ENCODE peak calls at places on chromosome 18, in eight cellular contexts. B, V, O, Z, U, G, D and F are unnamed samples.

GRCh38 chr18:25701821-25702220 is 349.9 kb upstream of the ZNF521 start:
- DNase-seq in B (no peak), V (no peak), Z (no peak), G (no peak), O (no peak), D (no peak), U (no peak), F (no peak)

GRCh38 chr18:28175930-28176673 is 828 bp downstream of the CDH2 start:
- DNase-seq in D (peak), Z (no peak), B (no peak), V (no peak), O (peak), G (peak), U (no peak), F (peak)

GRCh38 chr18:4351005-4351404 is 104.1 kb downstream of the DLGAP1 start:
- DNase-seq in G (no peak), O (no peak), V (no peak), Z (no peak), D (no peak), B (no peak), U (no peak), F (no peak)

GRCh38 chr18:6929370-6930102 is 188.1 kb downstream of the LAMA1 start:
- DNase-seq in U (no peak), D (no peak), B (no peak), G (no peak), Z (peak), V (no peak), O (no peak), F (no peak)

GRCh38 chr18:10081477-10081876 is 167.7 kb downstream of the VAPA start:
- DNase-seq in B (no peak), U (no peak), O (no peak), G (no peak), D (no peak), Z (no peak), V (no peak), F (peak)

GRCh38 chr18:78875268-78875997 is 104.2 kb upstream of the SALL3 start:
- DNase-seq in B (no peak), Z (no peak), D (peak), V (no peak), G (no peak), O (no peak), U (peak), F (no peak)

GRCh38 chr18:11859903-11860407 is 8.7 kb downstream of the CHMP1B start:
- DNase-seq in O (peak), Z (peak), B (no peak), U (peak), D (no peak), V (no peak), G (peak), F (no peak)

GRCh38 chr18:55779461-55779710 is 191.4 kb upstream of the TCF4 start:
- DNase-seq in V (no peak), Z (no peak), B (no peak), U (no peak), D (no peak), G (no peak), O (peak), F (no peak)

GRCh38 chr18:58848685-58849084 is 16.0 kb upstream of the ZNF532 start:
- DNase-seq in U (peak), V (no peak), Z (no peak), D (no peak), B (no peak), O (no peak), G (no peak), F (no peak)

GRCh38 chr18:50507120-50507590 is 52.7 kb upstream of the MAPK4 start:
- DNase-seq in D (peak), B (no peak), U (peak), O (peak), Z (no peak), V (no peak), G (no peak), F (peak)

GRCh38 chr18:306608-307255 is 38.9 kb upstream of the THOC1 start:
- DNase-seq in B (no peak), Z (no peak), G (no peak), O (no peak), U (no peak), D (no peak), V (no peak), F (no peak)

GRCh38 chr18:60044290-60045006 is 144.7 kb downstream of the PMAIP1 start:
- DNase-seq in D (no peak), G (peak), O (peak), V (no peak), B (no peak), U (no peak), Z (no peak), F (no peak)

GRCh38 chr18:67199993-67200617 is 316.4 kb downstream of the DSEL start:
- DNase-seq in V (no peak), O (peak), G (peak), B (no peak), U (peak), Z (peak), D (peak), F (peak)

GRCh38 chr18:26474542-26474941 is 73.8 kb downstream of the KCTD1 start:
- DNase-seq in V (no peak), D (no peak), U (no peak), B (no peak), G (no peak), Z (no peak), O (no peak), F (no peak)

GRCh38 chr18:36704656-36705055 is 124.1 kb downstream of the TPGS2 start:
- DNase-seq in G (no peak), Z (no peak), B (no peak), V (no peak), U (no peak), O (no peak), D (no peak), F (no peak)